ENCODE peak calls at places on chromosomes 6 and 20, in ten cellular contexts. One of them, this sample, is unnamed. For H3K4me1 and H4K20me1, the result is how much of the 10 kb centered on the place peaks cover.

GRCh38 chr6:37092851-37093727 is 76.9 kb upstream of the PIM1 start:
- DNase-seq in MM.1S: no peak
- DNase-seq in PC-9: peak
- DNase-seq in DND-41: no peak
- DNase-seq in GM23248: peak
- DNase-seq in K562: no peak
- DNase-seq in PC-3: no peak
- DNase-seq in hepatocyte: no peak
- DNase-seq in mammary epithelial cell: peak
- DNase-seq in GM23338: no peak
- DNase-seq in this sample: no peak

GRCh38 chr6:147769496-147770087 is 261.1 kb downstream of the SAMD5 start:
- DNase-seq in MM.1S: no peak
- DNase-seq in PC-9: no peak
- DNase-seq in DND-41: no peak
- DNase-seq in GM23248: no peak
- DNase-seq in K562: no peak
- DNase-seq in PC-3: no peak
- DNase-seq in hepatocyte: no peak
- DNase-seq in mammary epithelial cell: no peak
- DNase-seq in GM23338: no peak
- DNase-seq in this sample: no peak

GRCh38 chr20:46240065-46240464 is 68.2 kb downstream of the CDH22 start:
- DNase-seq in MM.1S: no peak
- DNase-seq in PC-9: no peak
- DNase-seq in DND-41: no peak
- DNase-seq in GM23248: no peak
- DNase-seq in K562: no peak
- DNase-seq in PC-3: no peak
- DNase-seq in hepatocyte: no peak
- DNase-seq in mammary epithelial cell: no peak
- DNase-seq in GM23338: no peak
- DNase-seq in this sample: no peak

GRCh38 chr6:19838442-19839236 is 1.5 kb downstream of the ID4 start:
- DNase-seq in MM.1S: no peak
- DNase-seq in PC-9: peak
- DNase-seq in DND-41: no peak
- DNase-seq in GM23248: peak
- DNase-seq in K562: no peak
- DNase-seq in PC-3: peak
- DNase-seq in hepatocyte: peak
- DNase-seq in mammary epithelial cell: peak
- DNase-seq in GM23338: peak
- DNase-seq in this sample: no peak

GRCh38 chr6:42423244-42423643 is 28.5 kb downstream of the TRERF1 start:
- DNase-seq in MM.1S: no peak
- DNase-seq in PC-9: no peak
- DNase-seq in DND-41: no peak
- DNase-seq in GM23248: no peak
- DNase-seq in K562: no peak
- DNase-seq in PC-3: no peak
- DNase-seq in hepatocyte: no peak
- DNase-seq in mammary epithelial cell: no peak
- DNase-seq in GM23338: no peak
- DNase-seq in this sample: no peak

GRCh38 chr20:57225197-57225733 is 41.2 kb downstream of the BMP7 start:
- DNase-seq in MM.1S: no peak
- DNase-seq in PC-9: no peak
- DNase-seq in DND-41: no peak
- DNase-seq in GM23248: no peak
- DNase-seq in K562: no peak
- DNase-seq in PC-3: no peak
- DNase-seq in hepatocyte: no peak
- DNase-seq in mammary epithelial cell: no peak
- DNase-seq in GM23338: no peak
- DNase-seq in this sample: no peak

GRCh38 chr6:47484616-47485015 is 7.0 kb downstream of the CD2AP start:
- DNase-seq in MM.1S: no peak
- DNase-seq in PC-9: no peak
- DNase-seq in DND-41: no peak
- DNase-seq in GM23248: peak
- DNase-seq in K562: no peak
- DNase-seq in PC-3: peak
- DNase-seq in hepatocyte: peak
- DNase-seq in mammary epithelial cell: peak
- DNase-seq in GM23338: no peak
- DNase-seq in this sample: no peak

GRCh38 chr6:16851758-16852157 is 90.5 kb upstream of the ATXN1 start:
- DNase-seq in MM.1S: peak
- DNase-seq in PC-9: no peak
- DNase-seq in DND-41: no peak
- DNase-seq in GM23248: no peak
- DNase-seq in K562: no peak
- DNase-seq in PC-3: no peak
- DNase-seq in hepatocyte: no peak
- DNase-seq in mammary epithelial cell: no peak
- DNase-seq in GM23338: no peak
- DNase-seq in this sample: peak

GRCh38 chr6:1609662-1610496 is at the start of gene FOXC1:
- DNase-seq in MM.1S: peak
- DNase-seq in PC-9: peak
- DNase-seq in DND-41: no peak
- DNase-seq in GM23248: peak
- DNase-seq in K562: no peak
- DNase-seq in PC-3: peak
- DNase-seq in hepatocyte: peak
- DNase-seq in mammary epithelial cell: peak
- DNase-seq in GM23338: peak
- DNase-seq in this sample: peak

GRCh38 chr20:38123021-38123587 is 42.0 kb downstream of the TGM2 start:
- DNase-seq in MM.1S: no peak
- DNase-seq in PC-9: peak
- DNase-seq in DND-41: no peak
- DNase-seq in GM23248: peak
- DNase-seq in K562: peak
- DNase-seq in PC-3: no peak
- DNase-seq in hepatocyte: peak
- DNase-seq in mammary epithelial cell: no peak
- DNase-seq in GM23338: peak
- DNase-seq in this sample: no peak

GRCh38 chr6:141562181-141562800 is 570.4 kb upstream of the GJE1 start:
- DNase-seq in MM.1S: no peak
- DNase-seq in PC-9: no peak
- DNase-seq in DND-41: no peak
- DNase-seq in GM23248: peak
- DNase-seq in K562: peak
- DNase-seq in PC-3: peak
- DNase-seq in hepatocyte: peak
- DNase-seq in mammary epithelial cell: no peak
- DNase-seq in GM23338: peak
- DNase-seq in this sample: no peak

GRCh38 chr6:139452176-139452876 is 77.9 kb upstream of the CITED2 start:
- DNase-seq in MM.1S: no peak
- DNase-seq in PC-9: peak
- DNase-seq in DND-41: no peak
- DNase-seq in GM23248: peak
- DNase-seq in K562: no peak
- DNase-seq in PC-3: peak
- DNase-seq in hepatocyte: no peak
- DNase-seq in mammary epithelial cell: peak
- DNase-seq in GM23338: no peak
- DNase-seq in this sample: no peak

DNA sequence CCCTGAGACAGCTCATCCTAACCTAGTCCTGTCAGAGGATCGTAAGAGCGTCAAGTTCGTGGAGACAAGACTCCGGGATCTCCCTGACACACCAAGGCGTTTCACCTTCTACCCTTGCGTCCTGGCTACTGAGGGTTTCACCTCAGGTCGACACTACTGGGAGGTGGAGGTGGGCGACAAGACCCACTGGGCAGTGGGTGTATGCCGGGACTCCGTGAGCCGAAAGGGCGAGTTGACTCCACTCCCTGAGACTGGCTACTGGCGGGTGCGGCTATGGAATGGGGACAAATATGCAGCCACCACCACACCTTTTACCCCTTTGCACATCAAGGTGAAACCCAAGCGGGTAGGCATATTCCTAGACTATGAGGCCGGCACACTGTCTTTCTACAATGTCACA is 3.2 kb upstream of the RPP21 start:
- DNase-seq in MM.1S: no peak
- DNase-seq in PC-9: no peak
- DNase-seq in DND-41: no peak
- DNase-seq in GM23248: no peak
- DNase-seq in K562: no peak
- DNase-seq in PC-3: no peak
- DNase-seq in hepatocyte: no peak
- DNase-seq in mammary epithelial cell: no peak
- DNase-seq in GM23338: no peak
- DNase-seq in this sample: no peak
- H3K4me1 ChIP-seq in MM.1S: under half
- H3K4me1 ChIP-seq in PC-9: under half
- H3K4me1 ChIP-seq in DND-41: under half
- H3K4me1 ChIP-seq in GM23248: under half
- H3K4me1 ChIP-seq in K562: under half
- H3K4me1 ChIP-seq in PC-3: under half
- H3K4me1 ChIP-seq in hepatocyte: under half
- H3K4me1 ChIP-seq in mammary epithelial cell: under half
- H3K4me1 ChIP-seq in GM23338: under half
- H3K4me1 ChIP-seq in this sample: under half

DNA sequence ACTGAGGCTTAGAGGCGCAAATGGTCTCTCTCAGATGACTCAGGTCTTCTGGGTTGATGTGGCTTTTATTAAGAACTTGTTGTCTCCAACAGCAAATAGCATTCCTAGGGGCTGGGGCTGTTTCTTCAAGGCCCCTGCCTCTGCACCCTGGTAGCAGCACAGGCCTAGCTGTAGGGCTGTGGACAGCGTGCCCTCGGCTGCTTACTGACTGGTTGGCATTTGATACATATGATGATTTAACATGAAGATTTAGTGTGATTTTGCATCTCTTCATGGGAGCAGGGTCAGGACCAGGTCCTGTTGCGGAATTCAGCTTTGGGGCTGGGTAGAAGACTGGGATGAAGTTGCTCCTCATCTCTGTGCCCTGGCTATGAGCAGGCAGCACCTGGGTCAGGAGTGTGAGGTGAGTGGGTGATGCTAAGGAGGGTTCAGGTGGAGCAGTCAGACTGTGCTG is 24.3 kb upstream of the IER3 start:
- DNase-seq in MM.1S: no peak
- DNase-seq in PC-9: no peak
- DNase-seq in DND-41: no peak
- DNase-seq in GM23248: peak
- DNase-seq in K562: no peak
- DNase-seq in PC-3: no peak
- DNase-seq in hepatocyte: no peak
- DNase-seq in mammary epithelial cell: no peak
- DNase-seq in GM23338: no peak
- DNase-seq in this sample: no peak
- H3K4me3 ChIP-seq in MM.1S: no peak
- H3K4me3 ChIP-seq in PC-9: peak
- H3K4me3 ChIP-seq in DND-41: no peak
- H3K4me3 ChIP-seq in GM23248: peak
- H3K4me3 ChIP-seq in K562: no peak
- H3K4me3 ChIP-seq in PC-3: peak
- H3K4me3 ChIP-seq in hepatocyte: no peak
- H3K4me3 ChIP-seq in mammary epithelial cell: no peak
- H3K4me3 ChIP-seq in GM23338: no peak
- H3K4me3 ChIP-seq in this sample: no peak

DNA sequence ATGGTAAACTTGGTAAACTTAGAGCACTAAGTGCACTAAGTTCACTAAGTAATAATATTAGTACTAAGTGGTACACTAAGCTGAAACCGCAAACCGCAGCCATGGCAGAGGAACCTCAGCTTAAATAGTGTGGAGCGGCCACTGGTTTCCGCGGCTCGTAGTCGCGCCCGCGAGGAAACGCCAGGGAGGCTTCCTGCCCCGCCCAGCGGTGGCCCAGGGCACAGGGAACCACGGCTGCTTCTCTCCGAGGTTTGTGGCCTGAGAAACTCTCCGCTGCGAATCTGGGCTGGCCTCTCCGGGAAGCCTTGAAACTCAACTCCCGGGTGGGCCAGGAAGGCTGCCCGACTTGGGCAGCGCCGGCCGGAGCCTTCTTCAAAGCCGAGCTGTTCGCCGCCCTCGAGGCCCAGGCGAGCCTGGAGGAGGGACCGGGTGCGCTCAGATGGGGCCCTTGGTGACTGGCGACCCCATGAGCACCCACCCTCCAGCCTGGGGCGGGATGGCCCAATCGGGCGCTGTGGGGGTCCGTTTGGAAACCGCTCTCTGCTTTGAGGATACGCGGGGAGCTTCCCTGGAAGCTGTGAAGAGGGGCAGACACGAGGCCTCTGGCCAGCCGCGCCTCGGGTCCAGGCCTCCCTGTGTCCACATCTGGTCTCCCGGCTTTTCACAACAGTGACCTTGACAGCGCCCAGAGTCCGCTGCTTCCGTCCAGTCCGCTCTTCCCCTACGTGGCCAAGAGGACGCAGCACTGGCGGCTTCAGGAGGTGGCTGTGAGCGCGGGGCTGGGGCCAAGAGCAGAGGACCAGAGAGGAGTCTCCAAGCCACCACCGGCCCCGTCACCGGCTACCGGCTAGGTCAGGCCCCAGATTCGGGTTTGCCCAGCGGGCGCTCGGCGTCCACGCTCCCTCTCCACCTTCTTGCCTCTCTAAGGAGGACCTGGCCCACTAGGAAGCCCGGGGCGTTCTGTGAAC is 25.4 kb upstream of the HLA-E start:
- DNase-seq in MM.1S: peak
- DNase-seq in PC-9: no peak
- DNase-seq in DND-41: peak
- DNase-seq in GM23248: peak
- DNase-seq in K562: no peak
- DNase-seq in PC-3: peak
- DNase-seq in hepatocyte: no peak
- DNase-seq in mammary epithelial cell: peak
- DNase-seq in GM23338: peak
- DNase-seq in this sample: no peak
- H4K20me1 ChIP-seq in MM.1S: under half
- H4K20me1 ChIP-seq in PC-9: under half
- H4K20me1 ChIP-seq in DND-41: under half
- H4K20me1 ChIP-seq in GM23248: under half
- H4K20me1 ChIP-seq in K562: under half
- H4K20me1 ChIP-seq in PC-3: under half
- H4K20me1 ChIP-seq in hepatocyte: under half
- H4K20me1 ChIP-seq in mammary epithelial cell: under half
- H4K20me1 ChIP-seq in GM23338: under half
- H4K20me1 ChIP-seq in this sample: under half

GRCh38 chr6:115120394-115120793 is 777.6 kb upstream of the HS3ST5 start:
- DNase-seq in MM.1S: no peak
- DNase-seq in PC-9: no peak
- DNase-seq in DND-41: no peak
- DNase-seq in GM23248: no peak
- DNase-seq in K562: no peak
- DNase-seq in PC-3: no peak
- DNase-seq in hepatocyte: no peak
- DNase-seq in mammary epithelial cell: no peak
- DNase-seq in GM23338: no peak
- DNase-seq in this sample: no peak
- H3K4me1 ChIP-seq in MM.1S: under half
- H3K4me1 ChIP-seq in PC-9: under half
- H3K4me1 ChIP-seq in DND-41: under half
- H3K4me1 ChIP-seq in GM23248: under half
- H3K4me1 ChIP-seq in K562: under half
- H3K4me1 ChIP-seq in PC-3: under half
- H3K4me1 ChIP-seq in hepatocyte: under half
- H3K4me1 ChIP-seq in mammary epithelial cell: under half
- H3K4me1 ChIP-seq in GM23338: under half
- H3K4me1 ChIP-seq in this sample: under half